ENCODE peak calls at places on chromosomes 11 and 22, in ten cellular contexts. V is HFF-Myc, M is heart right ventricle, T is PC-3, R is BE2C, Z is uterus, X is kidney, E is stomach, U is DND-41, W is GM06990. S is an unnamed sample.

GRCh38 chr11:13776134-13776815 is 107.8 kb downstream of the FAR1 start:
- DNase-seq in V (no peak), M (no peak), T (peak), R (no peak), Z (no peak), X (no peak), E (no peak), U (no peak), W (no peak), S (no peak)

GRCh38 chr11:111334495-111335123 is 36.3 kb downstream of the POU2AF3 start:
- DNase-seq in V (no peak), M (no peak), T (peak), R (no peak), Z (no peak), X (no peak), E (peak), U (no peak), W (no peak), S (no peak)

GRCh38 chr11:15818132-15818842 is 538.1 kb downstream of the SOX6 start:
- DNase-seq in V (no peak), M (peak), T (no peak), R (no peak), Z (no peak), X (no peak), E (no peak), U (no peak), W (no peak), S (no peak)

GRCh38 chr11:64132982-64133705 is 32.8 kb downstream of the MACROD1 start:
- DNase-seq in V (no peak), M (no peak), T (no peak), R (no peak), Z (no peak), X (no peak), E (no peak), U (no peak), W (no peak), S (no peak)

GRCh38 chr22:44430716-44431115 is 67.3 kb downstream of the RTL6 start:
- DNase-seq in V (no peak), M (no peak), T (no peak), R (no peak), Z (no peak), X (peak), E (no peak), U (no peak), W (no peak), S (no peak)

GRCh38 chr11:114782650-114783310 is 104.5 kb downstream of the NXPE2 start:
- DNase-seq in V (no peak), M (no peak), T (no peak), R (no peak), Z (no peak), X (no peak), E (no peak), U (no peak), W (no peak), S (no peak)

GRCh38 chr11:126061707-126062678 is 673 bp downstream of the CDON start:
- DNase-seq in V (no peak), M (peak), T (peak), R (peak), Z (peak), X (peak), E (no peak), U (no peak), W (no peak), S (no peak)

GRCh38 chr11:104524276-104524675 is 360.3 kb upstream of the PDGFD start:
- DNase-seq in V (no peak), M (no peak), T (no peak), R (no peak), Z (no peak), X (no peak), E (no peak), U (no peak), W (no peak), S (no peak)

GRCh38 chr11:78069465-78069864 is 5.8 kb downstream of the THRSP start:
- DNase-seq in V (no peak), M (peak), T (no peak), R (peak), Z (no peak), X (no peak), E (no peak), U (no peak), W (no peak), S (no peak)

GRCh38 chr11:46064221-46064620 is 57.0 kb downstream of the PHF21A start:
- DNase-seq in V (no peak), M (no peak), T (no peak), R (no peak), Z (no peak), X (no peak), E (no peak), U (no peak), W (no peak), S (no peak)

GRCh38 chr11:96215094-96215782 is 127.8 kb downstream of the MAML2 start:
- DNase-seq in V (no peak), M (no peak), T (peak), R (no peak), Z (no peak), X (peak), E (no peak), U (peak), W (peak), S (no peak)

GRCh38 chr22:22061085-22062077 is 78.8 kb upstream of the TOP3B start:
- DNase-seq in V (no peak), M (peak), T (peak), R (no peak), Z (peak), X (no peak), E (no peak), U (no peak), W (no peak), S (peak)

GRCh38 chr11:18615628-18616392 is 16.2 kb downstream of the MISFA start:
- DNase-seq in V (no peak), M (no peak), T (no peak), R (no peak), Z (no peak), X (no peak), E (no peak), U (no peak), W (peak), S (no peak)

GRCh38 chr11:63917685-63918523 is 940 bp upstream of the RCOR2 start:
- DNase-seq in V (no peak), M (peak), T (peak), R (peak), Z (peak), X (peak), E (peak), U (peak), W (no peak), S (no peak)

GRCh38 chr22:38973289-38974169 is 8.6 kb upstream of the APOBEC3B start:
- DNase-seq in V (no peak), M (no peak), T (peak), R (peak), Z (no peak), X (no peak), E (peak), U (peak), W (no peak), S (no peak)

GRCh38 chr11:115078461-115079438 is 400.4 kb downstream of the NXPE2 start:
- DNase-seq in V (no peak), M (no peak), T (no peak), R (no peak), Z (no peak), X (no peak), E (no peak), U (no peak), W (no peak), S (no peak)

GRCh38 chr11:83554896-83555295 is 268.7 kb upstream of the CCDC90B start:
- DNase-seq in V (no peak), M (no peak), T (no peak), R (peak), Z (no peak), X (no peak), E (no peak), U (no peak), W (no peak), S (no peak)

GRCh38 chr11:96112192-96113099 is 188.5 kb upstream of the MTMR2 start:
- DNase-seq in V (no peak), M (no peak), T (no peak), R (no peak), Z (no peak), X (no peak), E (no peak), U (no peak), W (peak), S (no peak)

GRCh38 chr11:87215236-87215635 is 177.5 kb downstream of the TMEM135 start:
- DNase-seq in V (no peak), M (no peak), T (peak), R (no peak), Z (no peak), X (no peak), E (no peak), U (no peak), W (no peak), S (no peak)

GRCh38 chr22:25027959-25028840 is 75.7 kb downstream of the KIAA1671 start:
- DNase-seq in V (no peak), M (peak), T (peak), R (peak), Z (no peak), X (no peak), E (no peak), U (no peak), W (no peak), S (no peak)
- TF ChIP-seq CTCF in V (peak), M (peak), T (peak), R (peak), Z (no peak), X (no peak), E (no peak), U (peak), W (peak), S (peak)

DNA sequence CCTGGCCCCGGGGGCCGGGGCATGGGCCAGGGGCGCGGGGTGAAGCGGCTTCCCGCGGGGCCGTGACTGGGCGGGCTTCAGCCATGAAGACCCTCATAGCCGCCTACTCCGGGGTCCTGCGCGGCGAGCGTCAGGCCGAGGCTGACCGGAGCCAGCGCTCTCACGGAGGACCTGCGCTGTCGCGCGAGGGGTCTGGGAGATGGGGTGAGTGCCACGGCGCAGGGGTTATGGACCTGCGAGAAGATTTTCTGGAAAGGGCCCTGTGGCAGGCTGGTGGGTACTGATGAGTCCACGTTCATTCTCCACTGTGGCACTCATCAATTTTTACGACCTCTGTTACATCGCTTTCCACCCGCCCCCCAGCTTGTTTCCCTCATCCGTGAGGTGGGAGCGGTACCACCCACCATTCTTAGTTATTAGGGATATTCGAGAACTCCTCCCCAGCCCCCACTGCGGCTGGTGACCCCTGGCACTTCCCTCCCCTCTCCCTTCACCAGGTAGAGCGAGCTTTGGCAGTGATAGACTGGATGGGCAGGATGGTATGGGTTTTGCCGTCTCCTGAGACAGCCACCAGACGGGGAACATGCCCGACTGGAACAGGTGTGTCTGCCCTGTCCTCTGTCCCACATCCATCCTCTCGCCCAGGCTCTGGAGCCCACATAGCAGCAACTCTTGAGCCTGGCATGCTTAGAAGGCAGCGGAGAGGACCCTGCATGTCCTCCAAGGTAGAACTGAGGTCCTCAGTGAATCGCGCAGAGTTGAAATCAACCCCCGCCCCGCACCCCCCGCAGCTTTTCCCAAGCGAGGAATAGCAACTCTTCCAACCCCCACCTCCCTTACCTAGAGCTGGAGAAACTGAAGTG is 562 bp downstream of the DGAT2 start:
- DNase-seq in V (no peak), M (no peak), T (peak), R (no peak), Z (no peak), X (peak), E (no peak), U (no peak), W (no peak), S (no peak)
- H3K4me3 ChIP-seq in V (peak), M (peak), T (peak), R (peak), Z (peak), X (peak), E (peak), U (no peak), W (peak), S (peak)

GRCh38 chr22:45587638-45588481 is 83.8 kb upstream of the ATXN10 start:
- DNase-seq in V (no peak), M (no peak), T (peak), R (no peak), Z (no peak), X (peak), E (no peak), U (no peak), W (no peak), S (no peak)
- TF ChIP-seq CTCF in V (no peak), M (no peak), T (no peak), R (no peak), Z (no peak), X (no peak), E (no peak), U (no peak), W (no peak), S (no peak)

DNA sequence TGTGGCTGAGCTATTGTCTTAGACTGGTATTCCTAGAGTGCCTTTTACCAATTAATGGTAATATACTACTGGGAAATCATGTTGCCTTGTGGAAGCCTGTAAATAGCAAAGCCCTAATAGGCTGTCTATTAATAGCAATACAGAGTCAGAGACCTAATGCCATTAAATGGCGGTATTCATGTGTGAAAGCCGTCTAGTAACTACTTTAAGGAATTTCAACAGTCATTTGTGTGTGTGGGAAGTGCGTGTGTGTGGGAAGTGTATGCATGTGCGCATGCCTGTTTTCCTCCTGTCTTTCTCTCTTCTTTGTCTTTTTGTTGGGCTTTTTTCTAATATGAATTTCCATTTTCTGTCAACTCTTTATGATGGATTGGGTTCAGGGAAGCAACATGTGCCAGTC is 276.7 kb downstream of the FAT3 start:
- DNase-seq in V (no peak), M (no peak), T (no peak), R (no peak), Z (no peak), X (no peak), E (no peak), U (no peak), W (no peak), S (no peak)
- H3K4me3 ChIP-seq in V (no peak), M (no peak), T (no peak), R (no peak), Z (no peak), X (no peak), E (no peak), U (no peak), W (no peak), S (no peak)

DNA sequence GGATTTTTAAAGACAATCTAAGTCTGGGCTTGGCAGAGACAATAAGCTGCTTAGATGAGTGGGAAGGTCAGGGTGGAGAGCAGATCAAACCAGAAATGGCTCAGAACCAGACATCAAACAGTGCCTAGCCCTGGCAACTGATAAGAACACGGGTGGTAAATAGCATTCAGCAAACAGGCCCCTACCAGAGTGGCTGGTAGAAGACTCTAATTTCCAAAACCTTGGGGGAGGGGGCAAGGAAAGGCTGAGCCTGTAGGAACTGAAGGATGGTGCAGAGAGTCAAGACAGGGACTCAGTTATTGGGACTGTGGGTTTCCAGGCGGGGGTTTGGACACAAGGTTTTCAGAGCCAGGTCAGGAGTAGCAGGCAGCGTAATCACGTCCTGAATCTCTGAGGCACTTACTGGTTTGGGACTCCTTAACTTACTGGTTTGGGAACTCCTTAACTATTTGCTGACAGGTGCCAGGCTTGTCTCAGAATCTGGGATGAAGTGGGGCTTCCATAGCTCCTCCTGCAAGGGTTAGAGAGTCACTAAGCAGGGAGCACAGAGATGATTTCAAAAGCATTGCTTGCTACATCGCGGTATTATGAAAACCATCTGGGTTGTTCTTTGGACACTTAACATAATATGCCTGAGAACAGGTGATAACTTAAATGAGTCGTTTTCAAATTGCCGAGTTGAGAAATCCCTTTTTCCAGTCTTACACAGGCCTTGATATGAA is 5.7 kb upstream of the ABTB2 start:
- DNase-seq in V (no peak), M (no peak), T (no peak), R (no peak), Z (no peak), X (no peak), E (no peak), U (no peak), W (no peak), S (no peak)
- TF ChIP-seq CTCF in V (no peak), M (no peak), T (no peak), R (no peak), Z (no peak), X (no peak), E (no peak), U (no peak), W (no peak), S (no peak)

DNA sequence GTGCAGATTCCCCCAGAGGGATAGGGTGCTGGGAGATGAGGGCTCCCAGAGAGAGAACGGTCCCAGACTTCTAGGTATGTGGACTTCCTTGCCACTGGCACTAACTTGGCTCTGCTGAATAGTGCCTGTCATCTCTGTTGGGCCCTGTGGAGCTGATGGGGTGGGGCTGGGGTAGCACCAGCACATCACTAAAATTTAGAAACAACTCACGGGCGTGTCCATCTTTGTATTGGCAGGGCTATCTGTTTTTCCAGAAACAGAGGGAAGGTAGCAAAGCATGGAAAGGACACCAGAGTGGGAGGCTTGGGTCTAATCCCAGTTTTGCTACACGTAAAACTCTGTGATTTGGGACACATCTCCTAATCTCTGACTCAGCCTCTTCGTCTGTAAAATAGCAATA is 25.8 kb downstream of the SWAP70 start:
- DNase-seq in V (no peak), M (no peak), T (no peak), R (no peak), Z (no peak), X (no peak), E (no peak), U (no peak), W (no peak), S (no peak)
- H3K4me3 ChIP-seq in V (no peak), M (no peak), T (no peak), R (peak), Z (no peak), X (no peak), E (no peak), U (no peak), W (peak), S (no peak)

GRCh38 chr11:72553748-72554147 is 119.4 kb upstream of the CLPB start:
- DNase-seq in V (no peak), M (no peak), T (no peak), R (peak), Z (no peak), X (no peak), E (no peak), U (peak), W (no peak), S (no peak)
- TF ChIP-seq CTCF in V (peak), M (no peak), T (peak), R (peak), Z (no peak), X (no peak), E (no peak), U (peak), W (peak), S (no peak)

GRCh38 chr22:25970348-25970995 is 198.8 kb upstream of the SEZ6L start:
- DNase-seq in V (no peak), M (peak), T (no peak), R (peak), Z (no peak), X (no peak), E (no peak), U (no peak), W (no peak), S (no peak)
- H3K4me3 ChIP-seq in V (no peak), M (no peak), T (no peak), R (no peak), Z (no peak), X (no peak), E (no peak), U (no peak), W (no peak), S (no peak)

S was measured in BJ.